ENCODE peak calls at places on chromosomes 6 and 20, in nine cellular contexts. P, V, C, A, H, G, Z, R and F are unnamed samples.

GRCh38 chr6:142702501-142703460 is 242.2 kb downstream of the HIVEP2 start:
- DNase-seq in P (no peak), V (no peak), C (no peak), A (no peak), H (no peak), G (no peak), Z (no peak), R (no peak), F (peak)

GRCh38 chr20:32709528-32710121 is 33.6 kb downstream of the COMMD7 start:
- DNase-seq in P (no peak), V (no peak), C (no peak), A (no peak), H (no peak), G (no peak), Z (no peak), R (no peak), F (no peak)

GRCh38 chr6:33720998-33721397 is 9.5 kb upstream of the UQCC2 start:
- DNase-seq in P (no peak), V (no peak), C (no peak), A (no peak), H (peak), G (no peak), Z (peak), R (no peak), F (no peak)

GRCh38 chr6:102742033-102742432 is 1348.5 kb downstream of the GRIK2 start:
- DNase-seq in P (no peak), V (no peak), C (no peak), A (no peak), H (peak), G (no peak), Z (no peak), R (no peak), F (no peak)

GRCh38 chr20:48266571-48266970 is 481.3 kb upstream of the SULF2 start:
- DNase-seq in P (no peak), V (no peak), C (no peak), A (no peak), H (no peak), G (no peak), Z (no peak), R (no peak), F (no peak)

GRCh38 chr6:150865043-150865405 is 478 bp upstream of the MTHFD1L start:
- DNase-seq in P (no peak), V (no peak), C (no peak), A (no peak), H (no peak), G (no peak), Z (no peak), R (no peak), F (no peak)

GRCh38 chr6:25026723-25027122 is 91.0 kb upstream of the RIPOR2 start:
- DNase-seq in P (no peak), V (no peak), C (no peak), A (no peak), H (peak), G (no peak), Z (peak), R (no peak), F (no peak)

GRCh38 chr20:57211406-57211805 is 55.0 kb downstream of the BMP7 start:
- DNase-seq in P (no peak), V (no peak), C (no peak), A (no peak), H (no peak), G (no peak), Z (no peak), R (no peak), F (no peak)

GRCh38 chr20:11080776-11081406 is 407.1 kb upstream of the JAG1 start:
- DNase-seq in P (no peak), V (no peak), C (peak), A (no peak), H (no peak), G (peak), Z (peak), R (no peak), F (no peak)

GRCh38 chr6:166466178-166467122 is 83.7 kb upstream of the MPC1 start:
- DNase-seq in P (no peak), V (peak), C (peak), A (no peak), H (no peak), G (no peak), Z (no peak), R (no peak), F (no peak)

GRCh38 chr6:90859056-90859455 is 272.2 kb upstream of the MAP3K7 start:
- DNase-seq in P (no peak), V (no peak), C (no peak), A (no peak), H (no peak), G (no peak), Z (no peak), R (no peak), F (no peak)

GRCh38 chr6:5287205-5287965 is 26.1 kb downstream of the FARS2 start:
- DNase-seq in P (no peak), V (peak), C (no peak), A (no peak), H (no peak), G (no peak), Z (no peak), R (no peak), F (no peak)

GRCh38 chr20:23415958-23416583 is 5.2 kb downstream of the NAPB start:
- DNase-seq in P (no peak), V (peak), C (no peak), A (no peak), H (no peak), G (no peak), Z (no peak), R (no peak), F (no peak)

GRCh38 chr20:60066438-60066823 is 108.2 kb downstream of the CDH26 start:
- DNase-seq in P (no peak), V (no peak), C (no peak), A (no peak), H (no peak), G (no peak), Z (no peak), R (no peak), F (no peak)

GRCh38 chr6:79878142-79878748 is 69.1 kb downstream of the ELOVL4 start:
- DNase-seq in P (peak), V (no peak), C (no peak), A (no peak), H (peak), G (no peak), Z (no peak), R (no peak), F (no peak)

GRCh38 chr20:2694519-2694918 is 1.9 kb downstream of the EBF4 start:
- DNase-seq in P (no peak), V (no peak), C (no peak), A (no peak), H (no peak), G (no peak), Z (no peak), R (no peak), F (no peak)

GRCh38 chr20:9407805-9408421 is 106.5 kb upstream of the LAMP5 start:
- DNase-seq in P (peak), V (peak), C (peak), A (peak), H (peak), G (peak), Z (peak), R (peak), F (peak)

GRCh38 chr20:23244207-23244915 is 106.2 kb upstream of the NXT1 start:
- DNase-seq in P (no peak), V (no peak), C (no peak), A (no peak), H (no peak), G (no peak), Z (no peak), R (no peak), F (no peak)

GRCh38 chr6:139996253-139996834 is 621.9 kb upstream of the CITED2 start:
- DNase-seq in P (no peak), V (no peak), C (no peak), A (no peak), H (peak), G (no peak), Z (peak), R (no peak), F (no peak)

GRCh38 chr20:58048096-58048702 is 180.3 kb downstream of the ANKRD60 start:
- DNase-seq in P (no peak), V (peak), C (no peak), A (peak), H (no peak), G (peak), Z (no peak), R (no peak), F (no peak)

GRCh38 chr6:116511424-116512131 is at the start of gene CALHM5:
- DNase-seq in P (no peak), V (peak), C (peak), A (no peak), H (peak), G (peak), Z (no peak), R (no peak), F (no peak)